ENCODE peak calls at places on chromosomes 7 and 10, in six cellular contexts. D is GM23248, K is neuronal stem cell, P is neural progenitor cell, Y is PC-3, E is HCT116. R is an unnamed sample.

GRCh38 chr7:135147899-135148721 is at the start of gene TMEM140:
- DNase-seq in D (peak; percentile 70), K (no peak), P (no peak), Y (peak; percentile 75), E (no peak), R (peak; percentile 22)

GRCh38 chr10:6351540-6351939 is 148.8 kb downstream of the PFKFB3 start:
- DNase-seq in D (no peak), K (no peak), P (no peak), Y (no peak), E (no peak), R (no peak)

GRCh38 chr10:34739915-34740314 is 75.2 kb downstream of the PARD3 start:
- DNase-seq in D (peak; percentile 73), K (peak; percentile 76), P (peak; percentile 87), Y (no peak), E (no peak), R (peak; percentile 79)

GRCh38 chr7:139571190-139571589 is 47.7 kb downstream of the CLEC2L start:
- DNase-seq in D (no peak), K (no peak), P (no peak), Y (no peak), E (no peak), R (no peak)

GRCh38 chr7:92835140-92835850 is 1.1 kb downstream of the CDK6 start:
- DNase-seq in D (peak; percentile 88), K (peak; percentile 76), P (peak; percentile 84), Y (peak; percentile 62), E (peak; percentile 72), R (peak; percentile 71)

GRCh38 chr10:6580279-6581029 is 378 bp upstream of the PRKCQ start:
- DNase-seq in D (peak; percentile 63), K (peak; percentile 78), P (peak; percentile 91), Y (no peak), E (peak; percentile 22), R (peak; percentile 59)

GRCh38 chr7:37920619-37921339 is at the start of gene EPDR1:
- DNase-seq in D (peak; percentile 32), K (peak; percentile 41), P (peak; percentile 70), Y (peak; percentile 78), E (peak; percentile 37), R (peak; percentile 23)

GRCh38 chr10:133135116-133135465 is 24.9 kb upstream of the KNDC1 start:
- DNase-seq in D (no peak), K (no peak), P (no peak), Y (no peak), E (no peak), R (no peak)

GRCh38 chr10:96415150-96415895 is 56.5 kb upstream of the OPALIN start:
- DNase-seq in D (no peak), K (no peak), P (no peak), Y (no peak), E (no peak), R (no peak)

GRCh38 chr7:13240349-13240748 is 552.9 kb downstream of the ARL4A start:
- DNase-seq in D (peak; percentile 40), K (no peak), P (no peak), Y (peak; percentile 7), E (peak; percentile 24), R (peak; percentile 31)

GRCh38 chr7:24870766-24871165 is 109.2 kb downstream of the OSBPL3 start:
- DNase-seq in D (no peak), K (no peak), P (no peak), Y (peak; percentile 74), E (no peak), R (no peak)

GRCh38 chr7:137943132-137943551 is 58.7 kb downstream of the CREB3L2 start:
- DNase-seq in D (peak; percentile 63), K (no peak), P (no peak), Y (no peak), E (no peak), R (no peak)

GRCh38 chr7:6258440-6259182 is 13.8 kb downstream of the CYTH3 start:
- DNase-seq in D (peak; percentile 91), K (no peak), P (no peak), Y (no peak), E (no peak), R (no peak)

GRCh38 chr7:16646427-16647081 is 573 bp downstream of the BZW2 start:
- DNase-seq in D (peak; percentile 56), K (no peak), P (no peak), Y (peak; percentile 25), E (no peak), R (peak; percentile 25)

GRCh38 chr7:12550956-12551355 is 19.6 kb upstream of the SCIN start:
- DNase-seq in D (peak; percentile 48), K (no peak), P (no peak), Y (no peak), E (no peak), R (no peak)

GRCh38 chr10:79381804-79382221 is 34.5 kb downstream of the PPIF start:
- DNase-seq in D (peak; percentile 93), K (no peak), P (no peak), Y (no peak), E (no peak), R (peak; percentile 32)

GRCh38 chr7:25314094-25314708 is 85.9 kb upstream of the NPVF start:
- DNase-seq in D (no peak), K (no peak), P (no peak), Y (no peak), E (no peak), R (no peak)

GRCh38 chr10:124535731-124536495 is 74.3 kb downstream of the LHPP start:
- DNase-seq in D (no peak), K (no peak), P (no peak), Y (no peak), E (no peak), R (no peak)

GRCh38 chr10:14608381-14609001 is 166.2 kb downstream of the FAM107B start:
- DNase-seq in D (no peak), K (no peak), P (no peak), Y (no peak), E (no peak), R (no peak)

GRCh38 chr7:50857804-50858203 is 75.1 kb upstream of the GRB10 start:
- DNase-seq in D (no peak), K (no peak), P (no peak), Y (no peak), E (no peak), R (no peak)

GRCh38 chr10:108327706-108328105 is 1163.2 kb upstream of the SORCS1 start:
- DNase-seq in D (peak; percentile 70), K (no peak), P (no peak), Y (peak; percentile 84), E (no peak), R (peak; percentile 52)

GRCh38 chr7:94421711-94422110 is 27.0 kb downstream of the COL1A2 start:
- DNase-seq in D (peak; percentile 33), K (no peak), P (no peak), Y (no peak), E (no peak), R (no peak)

GRCh38 chr7:127822822-127823508 is 171.0 kb downstream of the SND1 start:
- DNase-seq in D (no peak), K (no peak), P (no peak), Y (peak; percentile 78), E (peak; percentile 16), R (peak; percentile 61)

GRCh38 chr10:102675151-102675886 is 31.0 kb downstream of the TRIM8 start:
- DNase-seq in D (no peak), K (no peak), P (peak; percentile 61), Y (no peak), E (no peak), R (peak; percentile 49)

GRCh38 chr7:135386181-135386580 is 123.7 kb downstream of the CNOT4 start:
- DNase-seq in D (peak; percentile 40), K (no peak), P (no peak), Y (peak; percentile 6), E (no peak), R (no peak)

GRCh38 chr7:9937944-9938631 is 1035.6 kb upstream of the PHF14 start:
- DNase-seq in D (peak; percentile 2), K (no peak), P (no peak), Y (peak; percentile 36), E (no peak), R (peak; percentile 0)

GRCh38 chr7:149196151-149196704 is 882 bp downstream of the ZNF282 start:
- DNase-seq in D (peak; percentile 42), K (no peak), P (peak; percentile 28), Y (no peak), E (no peak), R (no peak)

GRCh38 chr7:159144756-159145543 is at the start of gene VIPR2:
- DNase-seq in D (no peak), K (peak; percentile 17), P (peak; percentile 57), Y (no peak), E (no peak), R (no peak)

GRCh38 chr10:26737730-26738129 is 40.2 kb downstream of the PDSS1 start:
- DNase-seq in D (peak; percentile 71), K (no peak), P (no peak), Y (no peak), E (no peak), R (peak; percentile 56)

GRCh38 chr10:101749033-101749432 is 26.9 kb downstream of the FGF8 start:
- DNase-seq in D (no peak), K (peak; percentile 49), P (peak; percentile 89), Y (no peak), E (peak; percentile 10), R (no peak)

DNA sequence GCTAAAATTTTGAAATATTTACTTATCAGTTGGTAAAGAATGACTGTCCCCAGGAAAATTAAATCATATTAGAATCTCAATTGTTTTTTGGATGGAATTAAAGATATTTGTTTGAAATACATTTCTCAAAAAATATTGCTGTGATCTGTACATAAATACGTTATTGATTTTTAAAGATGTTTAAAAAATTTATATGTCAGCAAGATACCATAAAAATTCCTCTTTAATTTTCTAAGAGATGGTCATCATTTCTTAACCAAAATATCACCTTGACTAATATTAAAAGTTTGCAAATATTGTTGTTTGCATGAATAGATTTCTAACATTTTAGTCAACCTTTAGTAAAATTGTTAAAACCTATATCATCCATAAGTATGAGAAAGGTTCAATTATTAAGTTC is 147.4 kb upstream of the WNT16 start:
- DNase-seq in D (no peak), K (no peak), P (no peak), Y (no peak), E (no peak), R (no peak)
- H3K4me2 ChIP-seq in D (no peak overlapping the region), K (no peak overlapping the region), P (no peak overlapping the region), Y (no peak overlapping the region), E (no peak overlapping the region), R (no peak overlapping the region)

DNA sequence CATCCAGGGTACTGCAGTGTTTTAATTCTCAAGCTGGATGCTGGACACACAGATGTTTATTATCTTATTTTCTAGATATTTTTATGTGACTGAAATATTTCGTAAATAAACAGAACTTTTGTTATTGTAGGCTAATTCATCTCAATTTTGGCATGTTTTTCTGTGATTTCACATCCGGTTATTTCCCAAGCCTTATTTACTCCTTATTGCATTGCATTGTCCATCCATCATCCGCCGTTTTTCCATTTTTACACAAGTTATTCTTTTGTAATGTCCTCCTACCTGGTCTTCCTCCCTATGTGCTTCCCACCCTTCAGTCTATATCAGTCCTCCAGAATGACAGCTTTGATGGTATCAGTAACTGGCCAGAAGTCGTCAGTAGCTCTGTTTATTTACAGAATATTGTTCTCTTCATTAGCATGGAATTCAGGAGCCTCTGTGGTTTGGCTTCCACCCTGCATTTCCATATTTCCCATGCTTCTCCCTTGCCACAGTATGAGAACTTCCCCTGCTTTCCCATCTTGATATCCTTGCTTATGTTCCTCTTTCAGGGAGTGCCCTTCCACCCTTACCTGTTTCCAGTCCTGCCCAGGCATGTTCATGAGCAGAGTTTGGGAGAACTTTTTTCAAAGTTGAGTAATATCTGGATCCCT is 16.1 kb downstream of the GNAI1 start:
- DNase-seq in D (peak; percentile 30), K (no peak), P (no peak), Y (no peak), E (no peak), R (peak; percentile 91)
- H3K4me2 ChIP-seq in D (peak overlapping the region; percentile 36), K (no peak overlapping the region), P (no peak overlapping the region), Y (no peak overlapping the region), E (peak overlapping the region; percentile 44), R (peak overlapping the region; percentile 71)

GRCh38 chr10:118763202-118763988 is 8.6 kb upstream of the CACUL1 start:
- DNase-seq in D (peak; percentile 12), K (no peak), P (no peak), Y (no peak), E (no peak), R (no peak)
- H3K4me2 ChIP-seq in D (no peak overlapping the region), K (no peak overlapping the region), P (no peak overlapping the region), Y (no peak overlapping the region), E (no peak overlapping the region), R (no peak overlapping the region)

GRCh38 chr10:3469639-3470020 is 297.0 kb upstream of the PITRM1 start:
- DNase-seq in D (peak; percentile 71), K (no peak), P (no peak), Y (peak; percentile 45), E (no peak), R (peak; percentile 60)
- H3K4me2 ChIP-seq in D (peak overlapping the region; percentile 82), K (no peak overlapping the region), P (no peak overlapping the region), Y (peak overlapping the region; percentile 86), E (peak overlapping the region; percentile 66), R (peak overlapping the region; percentile 86)

R was measured in mammary epithelial cell.